ENCODE peak calls at places on chromosome 22, in seven cellular contexts. S is EL; D is cardiac fibroblast; G is activated naive CD4-positive, alpha-beta T cell treated with anti-CD3 and anti-CD28 coated beads, Interleukin-2, amount 10 ng/mL, durations not matched to agents 7 days and 5 days; A is GM12865; O is naive thymus-derived CD8-positive, alpha-beta T cell; Y is fibroblast of mammary gland. R is an unnamed sample.

GRCh38 chr22:40817737-40818136 is 1.4 kb downstream of the SLC25A17 start:
- DNase-seq in Y (no peak), G (no peak), S (no peak), D (no peak), A (peak), O (no peak), R (no peak)

GRCh38 chr22:49102367-49102766 is 725.3 kb downstream of the BRD1 start:
- DNase-seq in G (no peak), Y (no peak), S (no peak), A (no peak), O (no peak), D (no peak), R (no peak)

GRCh38 chr22:31738566-31738965 is 11.4 kb downstream of the PRR14L start:
- DNase-seq in Y (peak), S (peak), A (no peak), O (no peak), D (peak), G (no peak), R (peak)

GRCh38 chr22:19359554-19360299 is 68.2 kb upstream of the CLTCL1 start:
- DNase-seq in Y (no peak), D (no peak), G (no peak), O (no peak), A (peak), S (no peak), R (no peak)

GRCh38 chr22:28793976-28794584 is 6.3 kb downstream of the XBP1 start:
- DNase-seq in Y (no peak), O (no peak), D (no peak), A (no peak), S (no peak), G (no peak), R (no peak)

GRCh38 chr22:42066937-42067336 is 3.7 kb downstream of the NAGA start:
- DNase-seq in D (no peak), G (no peak), Y (no peak), O (no peak), S (no peak), A (no peak), R (no peak)

GRCh38 chr22:27802389-27803079 is 978 bp upstream of the MN1 start:
- DNase-seq in O (no peak), Y (no peak), A (no peak), D (no peak), S (no peak), G (peak), R (no peak)

GRCh38 chr22:20084547-20085413 is 4.7 kb downstream of the DGCR8 start:
- DNase-seq in S (no peak), G (peak), O (no peak), Y (peak), D (peak), A (no peak), R (no peak)

GRCh38 chr22:20526628-20527355 is 19.4 kb downstream of the MED15 start:
- DNase-seq in S (peak), A (no peak), O (no peak), Y (peak), D (peak), G (no peak), R (peak)

GRCh38 chr22:50625568-50626313 is 2.2 kb downstream of the ARSA start:
- DNase-seq in A (no peak), O (no peak), D (no peak), G (no peak), Y (no peak), S (no peak), R (no peak)

GRCh38 chr22:47534150-47535133 is 772.0 kb downstream of the TBC1D22A start:
- DNase-seq in D (no peak), G (no peak), O (no peak), S (no peak), A (no peak), Y (no peak), R (no peak)

R was measured in foreskin fibroblast.